ENCODE peak calls at places on chromosome 18, in six cellular contexts. One of them, this sample, is unnamed.

GRCh38 chr18:61679836-61680235 is 213.0 kb downstream of the RNF152 start:
- DNase-seq in RWPE1: no peak
- DNase-seq in activated T-helper 1 cell treated with anti-CD3 and anti-CD28 coated beads, Interleukin-2, amount 50 U/mL, for 16 hours: no peak
- DNase-seq in HTR-8/SVneo: no peak
- DNase-seq in cardiac muscle cell: no peak
- DNase-seq in Right ventricle myocardium inferior: no peak
- DNase-seq in this sample: peak

GRCh38 chr18:6885992-6886823 is 156.7 kb downstream of the ARHGAP28 start:
- DNase-seq in cardiac muscle cell: peak
- DNase-seq in Right ventricle myocardium inferior: no peak
- DNase-seq in activated T-helper 1 cell treated with anti-CD3 and anti-CD28 coated beads, Interleukin-2, amount 50 U/mL, for 16 hours: no peak
- DNase-seq in HTR-8/SVneo: peak
- DNase-seq in RWPE1: peak
- DNase-seq in this sample: peak

GRCh38 chr18:79644006-79644665 is 35.5 kb upstream of the CTDP1 start:
- DNase-seq in HTR-8/SVneo: peak
- DNase-seq in activated T-helper 1 cell treated with anti-CD3 and anti-CD28 coated beads, Interleukin-2, amount 50 U/mL, for 16 hours: peak
- DNase-seq in Right ventricle myocardium inferior: no peak
- DNase-seq in RWPE1: peak
- DNase-seq in cardiac muscle cell: peak
- DNase-seq in this sample: peak

GRCh38 chr18:78868330-78869316 is 111.0 kb upstream of the SALL3 start:
- DNase-seq in cardiac muscle cell: peak
- DNase-seq in Right ventricle myocardium inferior: no peak
- DNase-seq in HTR-8/SVneo: no peak
- DNase-seq in activated T-helper 1 cell treated with anti-CD3 and anti-CD28 coated beads, Interleukin-2, amount 50 U/mL, for 16 hours: no peak
- DNase-seq in RWPE1: no peak
- DNase-seq in this sample: no peak

GRCh38 chr18:60895181-60895580 is 438.0 kb upstream of the CDH20 start:
- DNase-seq in HTR-8/SVneo: no peak
- DNase-seq in Right ventricle myocardium inferior: no peak
- DNase-seq in RWPE1: peak
- DNase-seq in cardiac muscle cell: no peak
- DNase-seq in activated T-helper 1 cell treated with anti-CD3 and anti-CD28 coated beads, Interleukin-2, amount 50 U/mL, for 16 hours: no peak
- DNase-seq in this sample: peak

GRCh38 chr18:14914771-14915170 is 166.8 kb downstream of the ANKRD30B start:
- DNase-seq in Right ventricle myocardium inferior: no peak
- DNase-seq in activated T-helper 1 cell treated with anti-CD3 and anti-CD28 coated beads, Interleukin-2, amount 50 U/mL, for 16 hours: no peak
- DNase-seq in RWPE1: no peak
- DNase-seq in cardiac muscle cell: no peak
- DNase-seq in HTR-8/SVneo: no peak
- DNase-seq in this sample: no peak

GRCh38 chr18:27712066-27712465 is 464.9 kb downstream of the CDH2 start:
- DNase-seq in activated T-helper 1 cell treated with anti-CD3 and anti-CD28 coated beads, Interleukin-2, amount 50 U/mL, for 16 hours: no peak
- DNase-seq in HTR-8/SVneo: no peak
- DNase-seq in RWPE1: no peak
- DNase-seq in cardiac muscle cell: no peak
- DNase-seq in Right ventricle myocardium inferior: no peak
- DNase-seq in this sample: no peak

GRCh38 chr18:5582054-5582453 is 38.3 kb upstream of the EPB41L3 start:
- DNase-seq in HTR-8/SVneo: peak
- DNase-seq in cardiac muscle cell: peak
- DNase-seq in activated T-helper 1 cell treated with anti-CD3 and anti-CD28 coated beads, Interleukin-2, amount 50 U/mL, for 16 hours: no peak
- DNase-seq in Right ventricle myocardium inferior: no peak
- DNase-seq in RWPE1: no peak
- DNase-seq in this sample: no peak

GRCh38 chr18:75456277-75456676 is 28.8 kb upstream of the SMIM21 start:
- DNase-seq in activated T-helper 1 cell treated with anti-CD3 and anti-CD28 coated beads, Interleukin-2, amount 50 U/mL, for 16 hours: no peak
- DNase-seq in HTR-8/SVneo: no peak
- DNase-seq in cardiac muscle cell: no peak
- DNase-seq in Right ventricle myocardium inferior: no peak
- DNase-seq in RWPE1: no peak
- DNase-seq in this sample: no peak

GRCh38 chr18:36247036-36247435 is 50.5 kb upstream of the FHOD3 start:
- DNase-seq in activated T-helper 1 cell treated with anti-CD3 and anti-CD28 coated beads, Interleukin-2, amount 50 U/mL, for 16 hours: no peak
- DNase-seq in RWPE1: no peak
- DNase-seq in Right ventricle myocardium inferior: no peak
- DNase-seq in HTR-8/SVneo: no peak
- DNase-seq in cardiac muscle cell: no peak
- DNase-seq in this sample: no peak

GRCh38 chr18:46718501-46719341 is 38.1 kb downstream of the ST8SIA5 start:
- DNase-seq in cardiac muscle cell: no peak
- DNase-seq in Right ventricle myocardium inferior: no peak
- DNase-seq in RWPE1: no peak
- DNase-seq in activated T-helper 1 cell treated with anti-CD3 and anti-CD28 coated beads, Interleukin-2, amount 50 U/mL, for 16 hours: no peak
- DNase-seq in HTR-8/SVneo: peak
- DNase-seq in this sample: peak

GRCh38 chr18:13302611-13303267 is 84.2 kb downstream of the LDLRAD4 start:
- DNase-seq in HTR-8/SVneo: no peak
- DNase-seq in activated T-helper 1 cell treated with anti-CD3 and anti-CD28 coated beads, Interleukin-2, amount 50 U/mL, for 16 hours: no peak
- DNase-seq in cardiac muscle cell: no peak
- DNase-seq in RWPE1: no peak
- DNase-seq in Right ventricle myocardium inferior: no peak
- DNase-seq in this sample: peak

GRCh38 chr18:12394428-12394827 is 13.3 kb upstream of the PRELID3A start:
- DNase-seq in Right ventricle myocardium inferior: no peak
- DNase-seq in RWPE1: no peak
- DNase-seq in cardiac muscle cell: peak
- DNase-seq in activated T-helper 1 cell treated with anti-CD3 and anti-CD28 coated beads, Interleukin-2, amount 50 U/mL, for 16 hours: no peak
- DNase-seq in HTR-8/SVneo: no peak
- DNase-seq in this sample: peak

GRCh38 chr18:79964330-79965118 is at the start of gene HSBP1L1:
- DNase-seq in HTR-8/SVneo: no peak
- DNase-seq in activated T-helper 1 cell treated with anti-CD3 and anti-CD28 coated beads, Interleukin-2, amount 50 U/mL, for 16 hours: peak
- DNase-seq in RWPE1: peak
- DNase-seq in Right ventricle myocardium inferior: peak
- DNase-seq in cardiac muscle cell: peak
- DNase-seq in this sample: peak

GRCh38 chr18:68445668-68446426 is 269.1 kb downstream of the TMX3 start:
- DNase-seq in RWPE1: no peak
- DNase-seq in cardiac muscle cell: no peak
- DNase-seq in Right ventricle myocardium inferior: no peak
- DNase-seq in HTR-8/SVneo: no peak
- DNase-seq in activated T-helper 1 cell treated with anti-CD3 and anti-CD28 coated beads, Interleukin-2, amount 50 U/mL, for 16 hours: no peak
- DNase-seq in this sample: no peak

GRCh38 chr18:9643549-9643948 is 29.2 kb upstream of the PPP4R1 start:
- DNase-seq in RWPE1: peak
- DNase-seq in Right ventricle myocardium inferior: no peak
- DNase-seq in HTR-8/SVneo: peak
- DNase-seq in cardiac muscle cell: peak
- DNase-seq in activated T-helper 1 cell treated with anti-CD3 and anti-CD28 coated beads, Interleukin-2, amount 50 U/mL, for 16 hours: no peak
- DNase-seq in this sample: peak

GRCh38 chr18:33710269-33710668 is 132.2 kb downstream of the ASXL3 start:
- DNase-seq in Right ventricle myocardium inferior: no peak
- DNase-seq in HTR-8/SVneo: no peak
- DNase-seq in RWPE1: no peak
- DNase-seq in activated T-helper 1 cell treated with anti-CD3 and anti-CD28 coated beads, Interleukin-2, amount 50 U/mL, for 16 hours: no peak
- DNase-seq in cardiac muscle cell: no peak
- DNase-seq in this sample: no peak

GRCh38 chr18:9021458-9021857 is 81.0 kb upstream of the NDUFV2 start:
- DNase-seq in activated T-helper 1 cell treated with anti-CD3 and anti-CD28 coated beads, Interleukin-2, amount 50 U/mL, for 16 hours: no peak
- DNase-seq in cardiac muscle cell: no peak
- DNase-seq in HTR-8/SVneo: no peak
- DNase-seq in Right ventricle myocardium inferior: no peak
- DNase-seq in RWPE1: no peak
- DNase-seq in this sample: no peak

GRCh38 chr18:80202264-80202998 is 44.9 kb downstream of the PARD6G start:
- DNase-seq in Right ventricle myocardium inferior: no peak
- DNase-seq in RWPE1: no peak
- DNase-seq in cardiac muscle cell: no peak
- DNase-seq in HTR-8/SVneo: no peak
- DNase-seq in activated T-helper 1 cell treated with anti-CD3 and anti-CD28 coated beads, Interleukin-2, amount 50 U/mL, for 16 hours: no peak
- DNase-seq in this sample: no peak

GRCh38 chr18:55430026-55430425 is 158.0 kb downstream of the TCF4 start:
- DNase-seq in cardiac muscle cell: peak
- DNase-seq in RWPE1: no peak
- DNase-seq in Right ventricle myocardium inferior: no peak
- DNase-seq in activated T-helper 1 cell treated with anti-CD3 and anti-CD28 coated beads, Interleukin-2, amount 50 U/mL, for 16 hours: no peak
- DNase-seq in HTR-8/SVneo: no peak
- DNase-seq in this sample: peak

GRCh38 chr18:26771524-26771923 is 94.0 kb downstream of the AQP4 start:
- DNase-seq in Right ventricle myocardium inferior: no peak
- DNase-seq in HTR-8/SVneo: no peak
- DNase-seq in cardiac muscle cell: peak
- DNase-seq in activated T-helper 1 cell treated with anti-CD3 and anti-CD28 coated beads, Interleukin-2, amount 50 U/mL, for 16 hours: no peak
- DNase-seq in RWPE1: no peak
- DNase-seq in this sample: no peak

GRCh38 chr18:58178476-58178875 is 134.4 kb downstream of the NEDD4L start:
- DNase-seq in HTR-8/SVneo: no peak
- DNase-seq in activated T-helper 1 cell treated with anti-CD3 and anti-CD28 coated beads, Interleukin-2, amount 50 U/mL, for 16 hours: no peak
- DNase-seq in Right ventricle myocardium inferior: no peak
- DNase-seq in RWPE1: no peak
- DNase-seq in cardiac muscle cell: no peak
- DNase-seq in this sample: no peak

GRCh38 chr18:37465922-37466321 is 99.7 kb downstream of the CELF4 start:
- DNase-seq in activated T-helper 1 cell treated with anti-CD3 and anti-CD28 coated beads, Interleukin-2, amount 50 U/mL, for 16 hours: no peak
- DNase-seq in HTR-8/SVneo: no peak
- DNase-seq in RWPE1: no peak
- DNase-seq in Right ventricle myocardium inferior: peak
- DNase-seq in cardiac muscle cell: peak
- DNase-seq in this sample: no peak

GRCh38 chr18:12359515-12359927 is 17.5 kb downstream of the AFG3L2 start:
- DNase-seq in Right ventricle myocardium inferior: no peak
- DNase-seq in activated T-helper 1 cell treated with anti-CD3 and anti-CD28 coated beads, Interleukin-2, amount 50 U/mL, for 16 hours: no peak
- DNase-seq in HTR-8/SVneo: no peak
- DNase-seq in RWPE1: no peak
- DNase-seq in cardiac muscle cell: no peak
- DNase-seq in this sample: peak

This sample was measured in lung microvascular endothelial cell.